ENCODE peak calls at places on chromosomes 1 and 21, in four cellular contexts. One of them, this sample, is unnamed.

GRCh38 chr1:88237026-88237425 is 447.0 kb upstream of the PKN2 start:
- DNase-seq in heart right ventricle: no peak
- DNase-seq in left ventricle myocardium inferior: no peak
- DNase-seq in dorsolateral prefrontal cortex: no peak
- DNase-seq in this sample: no peak

GRCh38 chr21:26124421-26124833 is 46.1 kb downstream of the APP start:
- DNase-seq in left ventricle myocardium inferior: no peak
- DNase-seq in heart right ventricle: no peak
- DNase-seq in dorsolateral prefrontal cortex: no peak
- DNase-seq in this sample: no peak

GRCh38 chr1:149997585-149998262 is 12.8 kb downstream of the OTUD7B start:
- DNase-seq in heart right ventricle: no peak
- DNase-seq in left ventricle myocardium inferior: no peak
- DNase-seq in dorsolateral prefrontal cortex: no peak
- DNase-seq in this sample: no peak

GRCh38 chr1:246199086-246199485 is 308.0 kb downstream of the SMYD3 start:
- DNase-seq in heart right ventricle: no peak
- DNase-seq in dorsolateral prefrontal cortex: no peak
- DNase-seq in left ventricle myocardium inferior: no peak
- DNase-seq in this sample: no peak

GRCh38 chr21:16633851-16634521 is 878.9 kb upstream of the CXADR start:
- DNase-seq in heart right ventricle: no peak
- DNase-seq in left ventricle myocardium inferior: no peak
- DNase-seq in dorsolateral prefrontal cortex: no peak
- DNase-seq in this sample: peak

GRCh38 chr1:246497331-246497915 is 9.7 kb downstream of the SMYD3 start:
- DNase-seq in dorsolateral prefrontal cortex: no peak
- DNase-seq in left ventricle myocardium inferior: no peak
- DNase-seq in heart right ventricle: no peak
- DNase-seq in this sample: peak

GRCh38 chr1:169102567-169102966 is 3.9 kb upstream of the ATP1B1 start:
- DNase-seq in heart right ventricle: peak
- DNase-seq in left ventricle myocardium inferior: no peak
- DNase-seq in dorsolateral prefrontal cortex: peak
- DNase-seq in this sample: no peak

GRCh38 chr1:224879404-224879803 is 50.1 kb upstream of the DNAH14 start:
- DNase-seq in left ventricle myocardium inferior: no peak
- DNase-seq in heart right ventricle: no peak
- DNase-seq in dorsolateral prefrontal cortex: no peak
- DNase-seq in this sample: no peak

GRCh38 chr21:35170818-35171217 is 121.7 kb upstream of the RUNX1 start:
- DNase-seq in heart right ventricle: no peak
- DNase-seq in dorsolateral prefrontal cortex: no peak
- DNase-seq in left ventricle myocardium inferior: no peak
- DNase-seq in this sample: no peak

GRCh38 chr1:48611841-48612240 is 139.8 kb upstream of the SPATA6 start:
- DNase-seq in left ventricle myocardium inferior: no peak
- DNase-seq in dorsolateral prefrontal cortex: no peak
- DNase-seq in heart right ventricle: no peak
- DNase-seq in this sample: no peak

GRCh38 chr1:185926562-185926961 is 192.4 kb downstream of the HMCN1 start:
- DNase-seq in heart right ventricle: no peak
- DNase-seq in dorsolateral prefrontal cortex: no peak
- DNase-seq in left ventricle myocardium inferior: no peak
- DNase-seq in this sample: no peak

GRCh38 chr1:219405531-219406331 is 207.2 kb downstream of the ZC3H11B start:
- DNase-seq in heart right ventricle: no peak
- DNase-seq in left ventricle myocardium inferior: no peak
- DNase-seq in dorsolateral prefrontal cortex: no peak
- DNase-seq in this sample: no peak

GRCh38 chr1:171251741-171252300 is 3.5 kb downstream of the FMO1 start:
- DNase-seq in heart right ventricle: peak
- DNase-seq in dorsolateral prefrontal cortex: no peak
- DNase-seq in left ventricle myocardium inferior: peak
- DNase-seq in this sample: no peak

GRCh38 chr1:37958690-37959089 is 11.8 kb upstream of the INPP5B start:
- DNase-seq in dorsolateral prefrontal cortex: no peak
- DNase-seq in left ventricle myocardium inferior: no peak
- DNase-seq in heart right ventricle: no peak
- DNase-seq in this sample: peak

GRCh38 chr1:101587749-101588148 is 350.9 kb downstream of the S1PR1 start:
- DNase-seq in dorsolateral prefrontal cortex: no peak
- DNase-seq in heart right ventricle: peak
- DNase-seq in left ventricle myocardium inferior: peak
- DNase-seq in this sample: no peak

GRCh38 chr1:171434717-171435346 is 50.5 kb upstream of the PRRC2C start:
- DNase-seq in left ventricle myocardium inferior: no peak
- DNase-seq in dorsolateral prefrontal cortex: no peak
- DNase-seq in heart right ventricle: no peak
- DNase-seq in this sample: peak

GRCh38 chr1:227766015-227766634 is 30.9 kb downstream of the SNAP47 start:
- DNase-seq in dorsolateral prefrontal cortex: no peak
- DNase-seq in left ventricle myocardium inferior: no peak
- DNase-seq in heart right ventricle: no peak
- DNase-seq in this sample: no peak

GRCh38 chr21:34282223-34282622 is 81.6 kb upstream of the KCNE2 start:
- DNase-seq in dorsolateral prefrontal cortex: no peak
- DNase-seq in left ventricle myocardium inferior: no peak
- DNase-seq in heart right ventricle: no peak
- DNase-seq in this sample: no peak

GRCh38 chr1:26784023-26784871 is 3.5 kb upstream of the PIGV start:
- DNase-seq in heart right ventricle: peak
- DNase-seq in dorsolateral prefrontal cortex: peak
- DNase-seq in left ventricle myocardium inferior: peak
- DNase-seq in this sample: no peak

GRCh38 chr1:152328801-152329391 is 3.9 kb upstream of the FLG start:
- DNase-seq in dorsolateral prefrontal cortex: no peak
- DNase-seq in left ventricle myocardium inferior: no peak
- DNase-seq in heart right ventricle: no peak
- DNase-seq in this sample: peak
- TF ChIP-seq CTCF in dorsolateral prefrontal cortex: no peak
- TF ChIP-seq CTCF in left ventricle myocardium inferior: no peak
- TF ChIP-seq CTCF in heart right ventricle: no peak
- TF ChIP-seq CTCF in this sample: no peak

DNA sequence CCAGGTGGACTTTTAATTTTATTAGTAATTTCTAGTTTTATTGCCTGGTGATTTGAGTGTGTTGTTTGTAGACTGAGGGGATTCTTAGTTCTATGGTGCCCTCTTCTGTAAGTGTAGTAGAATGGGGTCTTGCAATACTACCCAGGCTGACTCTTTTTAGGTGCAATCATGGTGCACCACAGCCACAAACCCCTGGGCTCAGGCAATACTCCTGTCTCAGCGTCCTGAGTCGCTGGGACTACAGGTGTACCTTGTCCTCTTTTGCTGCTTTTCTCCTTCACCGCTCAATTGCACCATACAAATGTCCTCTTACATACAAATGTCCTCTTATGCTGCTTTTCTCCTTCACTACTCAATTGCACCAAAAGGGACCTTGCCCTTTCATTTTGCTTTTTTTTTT is 43.1 kb downstream of the SCP2 start:
- DNase-seq in heart right ventricle: no peak
- DNase-seq in left ventricle myocardium inferior: no peak
- DNase-seq in dorsolateral prefrontal cortex: no peak
- DNase-seq in this sample: peak
- TF ChIP-seq CTCF in heart right ventricle: peak
- TF ChIP-seq CTCF in left ventricle myocardium inferior: peak
- TF ChIP-seq CTCF in dorsolateral prefrontal cortex: no peak
- TF ChIP-seq CTCF in this sample: peak

GRCh38 chr1:230222678-230223077 is 155.6 kb downstream of the GALNT2 start:
- DNase-seq in left ventricle myocardium inferior: no peak
- DNase-seq in heart right ventricle: no peak
- DNase-seq in dorsolateral prefrontal cortex: no peak
- DNase-seq in this sample: no peak
- TF ChIP-seq CTCF in left ventricle myocardium inferior: no peak
- TF ChIP-seq CTCF in heart right ventricle: no peak
- TF ChIP-seq CTCF in dorsolateral prefrontal cortex: no peak
- TF ChIP-seq CTCF in this sample: peak

DNA sequence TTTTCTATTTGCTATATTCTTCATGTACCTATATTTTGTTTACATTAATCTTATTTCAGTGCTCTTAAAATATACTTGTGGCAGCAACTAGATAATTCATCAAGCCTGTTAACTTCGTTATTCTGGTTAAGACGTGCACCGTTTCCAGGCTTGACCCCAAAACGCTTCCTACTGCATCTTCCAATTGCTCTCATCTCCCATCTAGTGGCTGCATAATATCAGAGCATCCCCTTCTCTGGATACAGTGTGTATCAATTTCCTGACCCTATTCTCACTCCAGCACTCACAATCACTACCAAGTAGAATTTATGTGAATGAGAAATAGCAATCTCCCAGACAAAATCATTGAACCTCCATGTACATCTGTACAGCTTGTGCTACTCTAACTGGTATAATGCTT is 1280.3 kb upstream of the B3GALT2 start:
- DNase-seq in dorsolateral prefrontal cortex: no peak
- DNase-seq in heart right ventricle: no peak
- DNase-seq in left ventricle myocardium inferior: no peak
- DNase-seq in this sample: no peak
- TF ChIP-seq CTCF in dorsolateral prefrontal cortex: no peak
- TF ChIP-seq CTCF in heart right ventricle: peak
- TF ChIP-seq CTCF in left ventricle myocardium inferior: peak
- TF ChIP-seq CTCF in this sample: no peak

GRCh38 chr1:62317021-62317768 is 2.0 kb downstream of the KANK4 start:
- DNase-seq in heart right ventricle: no peak
- DNase-seq in dorsolateral prefrontal cortex: no peak
- DNase-seq in left ventricle myocardium inferior: no peak
- DNase-seq in this sample: no peak

GRCh38 chr1:62315387-62315786 is 3.8 kb downstream of the KANK4 start:
- DNase-seq in left ventricle myocardium inferior: no peak
- DNase-seq in heart right ventricle: no peak
- DNase-seq in dorsolateral prefrontal cortex: no peak
- DNase-seq in this sample: no peak

GRCh38 chr1:62318320-62318755 is 896 bp downstream of the KANK4 start:
- DNase-seq in heart right ventricle: no peak
- DNase-seq in left ventricle myocardium inferior: no peak
- DNase-seq in dorsolateral prefrontal cortex: no peak
- DNase-seq in this sample: no peak

GRCh38 chr1:62321438-62321837 is 2.2 kb upstream of the KANK4 start:
- DNase-seq in heart right ventricle: no peak
- DNase-seq in left ventricle myocardium inferior: no peak
- DNase-seq in dorsolateral prefrontal cortex: no peak
- DNase-seq in this sample: peak

GRCh38 chr1:62318756-62319544 is at the start of gene KANK4:
- DNase-seq in heart right ventricle: no peak
- DNase-seq in left ventricle myocardium inferior: no peak
- DNase-seq in dorsolateral prefrontal cortex: no peak
- DNase-seq in this sample: no peak
- TF ChIP-seq CTCF in heart right ventricle: no peak
- TF ChIP-seq CTCF in left ventricle myocardium inferior: no peak
- TF ChIP-seq CTCF in dorsolateral prefrontal cortex: no peak
- TF ChIP-seq CTCF in this sample: no peak

GRCh38 chr1:220786337-220787068 is at the start of gene MTARC1:
- DNase-seq in dorsolateral prefrontal cortex: peak
- DNase-seq in heart right ventricle: peak
- DNase-seq in left ventricle myocardium inferior: peak
- DNase-seq in this sample: no peak
- TF ChIP-seq CTCF in dorsolateral prefrontal cortex: no peak
- TF ChIP-seq CTCF in heart right ventricle: no peak
- TF ChIP-seq CTCF in left ventricle myocardium inferior: peak
- TF ChIP-seq CTCF in this sample: peak

GRCh38 chr1:199463521-199464127 is 563.9 kb upstream of the NR5A2 start:
- DNase-seq in dorsolateral prefrontal cortex: no peak
- DNase-seq in left ventricle myocardium inferior: no peak
- DNase-seq in heart right ventricle: no peak
- DNase-seq in this sample: peak

DNA sequence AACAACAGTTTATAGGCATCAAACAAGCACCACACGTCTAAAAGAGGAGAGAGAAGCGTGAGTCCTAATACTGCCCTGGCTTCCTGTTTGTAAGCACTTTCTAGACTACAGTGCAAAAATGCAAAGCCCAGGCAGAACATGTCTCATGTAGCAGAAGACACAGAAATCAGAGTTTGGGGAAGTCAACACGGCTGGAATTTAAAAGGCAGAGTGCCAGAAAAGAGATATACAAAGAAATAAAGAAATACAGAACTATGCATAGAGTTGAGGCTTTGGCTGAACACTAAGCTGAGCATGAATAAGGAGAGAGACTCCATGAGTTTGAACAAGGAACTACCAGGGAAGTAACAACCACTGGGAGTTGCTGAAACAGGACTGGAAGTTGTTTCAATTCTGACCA is 566.6 kb upstream of the NR5A2 start:
- DNase-seq in heart right ventricle: no peak
- DNase-seq in left ventricle myocardium inferior: no peak
- DNase-seq in dorsolateral prefrontal cortex: no peak
- DNase-seq in this sample: no peak
- TF ChIP-seq CTCF in heart right ventricle: no peak
- TF ChIP-seq CTCF in left ventricle myocardium inferior: no peak
- TF ChIP-seq CTCF in dorsolateral prefrontal cortex: no peak
- TF ChIP-seq CTCF in this sample: no peak

GRCh38 chr21:39612233-39613028 is at the start of gene B3GALT5:
- DNase-seq in left ventricle myocardium inferior: no peak
- DNase-seq in dorsolateral prefrontal cortex: no peak
- DNase-seq in heart right ventricle: no peak
- DNase-seq in this sample: no peak
- TF ChIP-seq CTCF in left ventricle myocardium inferior: no peak
- TF ChIP-seq CTCF in dorsolateral prefrontal cortex: no peak
- TF ChIP-seq CTCF in heart right ventricle: no peak
- TF ChIP-seq CTCF in this sample: no peak

GRCh38 chr1:237562247-237562823 is 328.4 kb downstream of the ZP4 start:
- DNase-seq in dorsolateral prefrontal cortex: no peak
- DNase-seq in left ventricle myocardium inferior: no peak
- DNase-seq in heart right ventricle: no peak
- DNase-seq in this sample: peak
- TF ChIP-seq CTCF in dorsolateral prefrontal cortex: peak
- TF ChIP-seq CTCF in left ventricle myocardium inferior: peak
- TF ChIP-seq CTCF in heart right ventricle: peak
- TF ChIP-seq CTCF in this sample: peak

GRCh38 chr1:41322835-41323234 is 38.4 kb upstream of the FOXO6 start:
- DNase-seq in left ventricle myocardium inferior: peak
- DNase-seq in heart right ventricle: peak
- DNase-seq in dorsolateral prefrontal cortex: peak
- DNase-seq in this sample: no peak

GRCh38 chr1:41321277-41321676 is 40.0 kb upstream of the FOXO6 start:
- DNase-seq in heart right ventricle: no peak
- DNase-seq in left ventricle myocardium inferior: no peak
- DNase-seq in dorsolateral prefrontal cortex: no peak
- DNase-seq in this sample: no peak

GRCh38 chr1:41322101-41322661 is 39.1 kb upstream of the FOXO6 start:
- DNase-seq in heart right ventricle: no peak
- DNase-seq in dorsolateral prefrontal cortex: no peak
- DNase-seq in left ventricle myocardium inferior: no peak
- DNase-seq in this sample: no peak

GRCh38 chr1:41320860-41321259 is 40.4 kb upstream of the FOXO6 start:
- DNase-seq in left ventricle myocardium inferior: no peak
- DNase-seq in heart right ventricle: no peak
- DNase-seq in dorsolateral prefrontal cortex: no peak
- DNase-seq in this sample: no peak

DNA sequence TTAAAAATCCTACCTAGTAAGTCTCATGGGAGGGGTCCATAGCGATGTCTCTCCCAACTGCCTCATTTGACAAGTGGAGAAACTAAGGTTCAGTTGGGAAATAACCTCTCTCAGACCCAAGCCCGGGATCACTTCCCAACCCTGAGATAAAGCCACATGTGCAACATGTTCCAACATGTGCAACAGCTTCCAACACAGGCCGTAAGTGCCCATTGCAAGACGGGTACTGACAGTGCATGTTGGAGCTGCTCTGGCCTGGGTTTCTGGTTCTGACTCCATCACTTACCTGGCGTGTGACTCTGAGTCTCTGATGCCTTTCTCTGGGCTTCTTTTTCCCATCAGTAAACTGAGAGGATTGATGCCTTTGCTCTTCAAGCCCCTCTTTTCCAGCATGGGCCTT is 38.0 kb upstream of the FOXO6 start:
- DNase-seq in dorsolateral prefrontal cortex: no peak
- DNase-seq in heart right ventricle: no peak
- DNase-seq in left ventricle myocardium inferior: no peak
- DNase-seq in this sample: no peak
- TF ChIP-seq CTCF in dorsolateral prefrontal cortex: no peak
- TF ChIP-seq CTCF in heart right ventricle: no peak
- TF ChIP-seq CTCF in left ventricle myocardium inferior: no peak
- TF ChIP-seq CTCF in this sample: no peak

This sample was measured in AG09319.